ENCODE peak calls at places on chromosomes 7 and 10, in six cellular contexts. B, L, K, F, M and P are unnamed samples.

GRCh38 chr7:386385-386784 is 96.4 kb downstream of the FOXL3 start:
- DNase-seq in L (no peak), K (no peak), F (no peak), B (no peak), M (no peak), P (no peak)

GRCh38 chr7:101450064-101450463 is 87.4 kb downstream of the COL26A1 start:
- DNase-seq in L (no peak), B (no peak), M (no peak), F (no peak), K (no peak), P (no peak)

GRCh38 chr7:102318482-102318971 is 31.9 kb downstream of the SH2B2 start:
- DNase-seq in F (peak), M (no peak), L (no peak), B (no peak), K (no peak), P (no peak)

GRCh38 chr10:124646483-124647352 is 97.5 kb downstream of the FAM53B start:
- DNase-seq in F (peak), B (no peak), M (peak), K (no peak), L (peak), P (no peak)

GRCh38 chr10:49081532-49082275 is 33.6 kb downstream of the VSTM4 start:
- DNase-seq in K (no peak), F (peak), M (peak), B (no peak), L (no peak), P (no peak)

GRCh38 chr7:46209611-46210170 is 288.6 kb upstream of the IGFBP3 start:
- DNase-seq in K (no peak), M (no peak), L (no peak), B (no peak), F (no peak), P (no peak)

GRCh38 chr7:124462249-124462648 is 303.3 kb downstream of the GPR37 start:
- DNase-seq in K (no peak), B (no peak), F (no peak), L (no peak), M (no peak), P (no peak)

GRCh38 chr7:8125680-8126444 is 136.1 kb downstream of the ICA1 start:
- DNase-seq in L (no peak), F (no peak), M (no peak), B (no peak), K (peak), P (peak)

GRCh38 chr10:112793197-112793921 is 156.7 kb upstream of the TCF7L2 start:
- DNase-seq in F (peak), M (no peak), K (no peak), L (no peak), B (no peak), P (no peak)

GRCh38 chr10:25530306-25530705 is 355.5 kb downstream of the GPR158 start:
- DNase-seq in B (no peak), L (no peak), K (no peak), F (no peak), M (no peak), P (no peak)

GRCh38 chr7:131249003-131249402 is 78.7 kb upstream of the MKLN1 start:
- DNase-seq in L (peak), F (peak), B (no peak), M (peak), K (no peak), P (no peak)

GRCh38 chr7:76187246-76187645 is 14.4 kb upstream of the SRRM3 start:
- DNase-seq in K (no peak), F (no peak), B (no peak), M (no peak), L (no peak), P (no peak)

GRCh38 chr7:120064565-120064964 is 208.4 kb upstream of the KCND2 start:
- DNase-seq in F (peak), K (no peak), M (no peak), B (no peak), L (no peak), P (no peak)

GRCh38 chr10:105041956-105042355 is 400.9 kb downstream of the SORCS3 start:
- DNase-seq in F (no peak), B (no peak), M (no peak), K (no peak), L (no peak), P (no peak)

GRCh38 chr10:28410420-28411135 is 107.7 kb upstream of the MPP7 start:
- DNase-seq in B (no peak), F (no peak), M (no peak), L (no peak), K (no peak), P (no peak)

GRCh38 chr10:46033602-46034011 is 3.2 kb upstream of the NCOA4 start:
- DNase-seq in B (peak), L (no peak), F (peak), M (no peak), K (no peak), P (no peak)

GRCh38 chr7:48365010-48365409 is 193.8 kb downstream of the ABCA13 start:
- DNase-seq in L (no peak), B (no peak), M (no peak), F (no peak), K (no peak), P (no peak)

GRCh38 chr10:92714152-92714836 is 24.5 kb downstream of the HHEX start:
- DNase-seq in M (no peak), F (no peak), L (no peak), B (no peak), K (no peak), P (no peak)

DNA sequence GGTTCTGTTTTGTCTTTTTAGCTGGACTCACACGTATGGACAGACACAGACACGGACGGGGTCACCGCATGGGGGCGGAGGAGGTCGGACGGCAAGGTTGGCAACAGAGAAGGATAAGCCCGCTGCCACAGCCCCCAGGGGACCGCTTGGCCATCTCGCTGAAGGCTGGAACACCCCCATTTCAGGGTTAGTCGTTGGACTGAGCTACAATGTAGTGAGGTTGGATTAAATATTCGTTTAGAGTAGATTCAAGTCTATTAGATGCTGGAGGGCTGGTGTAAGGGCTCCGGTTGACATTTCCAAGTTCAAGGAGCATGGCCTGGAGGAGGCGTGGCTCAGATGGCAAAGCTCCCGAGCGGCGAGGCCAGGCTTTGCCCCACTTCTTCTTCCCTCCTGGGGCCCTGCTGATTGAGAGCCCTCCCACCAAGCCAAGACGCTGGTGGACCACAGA is 35.2 kb downstream of the PPIF start:
- DNase-seq in L (no peak), B (no peak), F (no peak), M (no peak), K (no peak), P (no peak)
- TF ChIP-seq CTCF in L (no peak), B (no peak), F (no peak), M (no peak), K (no peak), P (no peak)

GRCh38 chr10:116017405-116017804 is 255.6 kb downstream of the GFRA1 start:
- DNase-seq in L (no peak), M (no peak), F (no peak), K (no peak), B (no peak), P (no peak)
- TF ChIP-seq CTCF in L (no peak), M (no peak), F (no peak), K (no peak), B (no peak), P (no peak)

GRCh38 chr7:17912050-17912449 is 28.2 kb downstream of the SNX13 start:
- DNase-seq in K (no peak), B (no peak), L (no peak), F (no peak), M (no peak), P (no peak)
- TF ChIP-seq CTCF in K (no peak), B (no peak), L (no peak), F (no peak), M (no peak), P (no peak)

GRCh38 chr7:43313628-43314378 is 201.4 kb downstream of the HECW1 start:
- DNase-seq in M (no peak), L (no peak), K (no peak), B (no peak), F (no peak), P (no peak)

GRCh38 chr7:43318188-43318587 is 205.7 kb downstream of the HECW1 start:
- DNase-seq in F (peak), L (no peak), K (no peak), B (no peak), M (no peak), P (no peak)

GRCh38 chr7:43311694-43312093 is 199.2 kb downstream of the HECW1 start:
- DNase-seq in L (no peak), M (no peak), F (no peak), K (no peak), B (no peak), P (no peak)

GRCh38 chr7:43308913-43309789 is 196.7 kb downstream of the HECW1 start:
- DNase-seq in M (no peak), B (no peak), L (no peak), F (no peak), K (no peak), P (peak)

DNA sequence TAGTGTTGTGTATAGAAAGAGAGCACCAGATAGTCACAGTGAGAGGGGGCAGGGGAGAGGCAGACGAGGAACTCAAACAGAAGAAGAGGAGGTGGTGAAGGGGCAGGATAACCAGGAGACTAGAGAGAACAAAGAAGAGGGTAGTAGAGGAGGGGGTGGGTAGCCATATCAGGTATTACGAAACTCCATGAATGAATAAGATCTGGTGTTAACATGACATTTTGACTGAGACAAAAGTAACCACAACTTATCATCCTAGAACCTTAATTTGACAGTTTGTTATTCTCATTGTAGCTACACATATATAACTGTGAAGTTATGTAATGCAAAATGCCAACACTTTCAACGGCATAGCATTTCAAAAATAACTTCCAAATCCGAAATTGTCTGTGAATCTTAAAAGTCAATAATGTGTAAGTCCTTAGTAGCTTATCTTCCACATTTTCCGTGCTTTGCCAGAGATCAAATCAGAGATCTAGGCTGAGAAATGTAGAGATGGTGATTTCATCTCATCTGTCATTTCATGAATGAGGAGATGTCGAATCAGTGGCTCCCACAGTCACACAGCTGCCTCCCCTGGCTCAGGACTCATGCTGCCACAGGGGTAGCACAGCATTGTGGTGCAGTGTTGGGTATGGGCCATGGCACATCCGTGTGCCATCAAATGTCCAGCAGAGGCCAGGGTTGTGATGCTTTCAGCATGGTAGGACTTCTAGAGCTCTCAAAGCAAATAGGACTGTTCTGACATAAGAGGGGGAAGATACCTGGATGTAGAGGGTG is 202.1 kb downstream of the HECW1 start:
- DNase-seq in B (no peak), L (no peak), K (no peak), M (no peak), F (no peak), P (peak)
- TF ChIP-seq CTCF in B (no peak), L (no peak), K (no peak), M (no peak), F (no peak), P (no peak)